ENCODE peak calls at places on chromosomes 2 and 18, in nine cellular contexts. B is NCI-H1092 treated with DMSO at 0.1 percent for 48 hours; O is stimulated activated CD8-positive, alpha-beta memory T cell treated with anti-CD3 and anti-CD28 coated beads, Interleukin-4, amount 100 ng/mL, for 4 hours; L is GM03348; V is neural crest cell; C is stimulated activated CD4-positive, alpha-beta T cell treated with anti-CD3 and anti-CD28 coated beads, Interleukin-2, amount 100 ng/mL, for 48 hours; D is activated naive CD8-positive, alpha-beta T cell treated with anti-CD3 and anti-CD28 coated beads, Interleukin-2, amount 50 U/mL, for 24 hours; Y is CD8-positive, alpha-beta memory T cell; Q is endothelial cell of umbilical vein. W is an unnamed sample.

GRCh38 chr2:30777662-30778505 is 29.4 kb downstream of the CAPN13 start:
- DNase-seq in C (no peak), O (no peak), Y (no peak), V (no peak), B (no peak), Q (no peak), L (no peak), D (no peak), W (no peak)

GRCh38 chr2:216643986-216644662 is 10.9 kb downstream of the IGFBP2 start:
- DNase-seq in Q (peak), B (no peak), O (no peak), D (no peak), V (no peak), Y (no peak), C (no peak), L (peak), W (no peak)

GRCh38 chr18:29853126-29853525 is 1189.4 kb downstream of the DSC3 start:
- DNase-seq in L (peak), O (no peak), C (no peak), B (no peak), V (no peak), D (no peak), Q (no peak), Y (no peak), W (no peak)

GRCh38 chr2:70870790-70871189 is 35.2 kb upstream of the CD207 start:
- DNase-seq in O (no peak), Y (no peak), D (no peak), L (no peak), V (no peak), Q (no peak), C (no peak), B (no peak), W (no peak)

GRCh38 chr18:29840101-29840500 is 1202.4 kb downstream of the DSC3 start:
- DNase-seq in O (no peak), D (no peak), L (peak), V (no peak), Y (no peak), C (no peak), B (no peak), Q (no peak), W (no peak)

GRCh38 chr2:74554821-74555531 is 456 bp downstream of the DOK1 start:
- DNase-seq in B (no peak), Q (peak), O (no peak), V (peak), C (peak), L (peak), Y (peak), D (peak), W (no peak)

GRCh38 chr18:70499218-70499691 is 210.4 kb downstream of the SOCS6 start:
- DNase-seq in B (no peak), L (no peak), Y (no peak), C (no peak), O (no peak), Q (no peak), V (no peak), D (peak), W (no peak)

GRCh38 chr2:120395686-120396518 is 50.0 kb downstream of the INHBB start:
- DNase-seq in O (no peak), C (no peak), Y (no peak), D (no peak), Q (no peak), V (no peak), B (peak), L (no peak), W (no peak)

GRCh38 chr2:16386431-16386830 is 279.2 kb downstream of the CYRIA start:
- DNase-seq in Y (no peak), Q (no peak), V (no peak), B (no peak), O (no peak), C (no peak), L (no peak), D (no peak), W (no peak)

GRCh38 chr2:3171564-3172264 is 205.9 kb downstream of the EIPR1 start:
- DNase-seq in V (no peak), D (no peak), L (no peak), Q (no peak), O (no peak), B (no peak), Y (no peak), C (no peak), W (no peak)

GRCh38 chr2:16223481-16224177 is 283.3 kb downstream of the MYCN start:
- DNase-seq in D (no peak), Q (no peak), L (no peak), B (no peak), C (no peak), O (no peak), Y (no peak), V (peak), W (no peak)

GRCh38 chr2:177312562-177312961 is 48.0 kb upstream of the NFE2L2 start:
- DNase-seq in Y (no peak), O (no peak), B (no peak), C (no peak), L (no peak), Q (no peak), D (no peak), V (no peak), W (no peak)

GRCh38 chr2:215607790-215608189 is 171.9 kb upstream of the FN1 start:
- DNase-seq in C (no peak), D (no peak), B (no peak), O (no peak), L (peak), Y (no peak), Q (no peak), V (no peak), W (no peak)

GRCh38 chr2:59288771-59289170 is 1047.6 kb upstream of the FANCL start:
- DNase-seq in C (no peak), V (no peak), D (no peak), Y (no peak), L (no peak), Q (no peak), O (no peak), B (no peak), W (no peak)

GRCh38 chr2:241225545-241225944 is 37.1 kb downstream of the ANO7 start:
- DNase-seq in D (no peak), V (no peak), B (no peak), C (no peak), Y (no peak), O (no peak), Q (no peak), L (no peak), W (no peak)

W was measured in activated T-helper 9 cell treated with anti-CD3 and anti-CD28 coated beads, Interleukin-2, amount 50 U/mL, for 16 hours.